ENCODE peak calls at places on chromosomes 2 and 18, in ten cellular contexts. F, O, B, A, U, X, G, M, I and Z are unnamed samples.

GRCh38 chr2:108288534-108289106 is at the start of gene SULT1C2:
- DNase-seq in F (peak; percentile 76), U (no peak), G (peak; percentile 16), M (no peak), B (peak; percentile 57), I (no peak), A (peak; percentile 83), O (no peak), X (peak; percentile 35), Z (no peak)

GRCh38 chr18:26656944-26657536 is 108.7 kb upstream of the KCTD1 start:
- DNase-seq in I (peak; percentile 75), X (peak; percentile 85), O (no peak), G (no peak), U (peak; percentile 47), A (peak; percentile 6), F (peak; percentile 79), M (no peak), B (peak; percentile 82), Z (peak; percentile 51)

GRCh38 chr18:56709463-56709862 is 58.3 kb downstream of the WDR7 start:
- DNase-seq in I (no peak), B (no peak), G (peak; percentile 69), X (no peak), O (no peak), A (peak; percentile 54), U (peak; percentile 9), F (peak; percentile 61), M (peak; percentile 20), Z (no peak)

GRCh38 chr18:56321470-56321869 is 316.9 kb downstream of the TXNL1 start:
- DNase-seq in B (no peak), A (no peak), F (no peak), M (no peak), I (no peak), U (no peak), G (no peak), O (no peak), X (no peak), Z (no peak)

GRCh38 chr2:45731146-45731545 is 79.7 kb downstream of the PRKCE start:
- DNase-seq in U (no peak), M (no peak), B (no peak), I (no peak), X (no peak), G (no peak), A (no peak), O (no peak), F (no peak), Z (no peak)

GRCh38 chr2:44817673-44818335 is 123.7 kb upstream of the SIX3 start:
- DNase-seq in I (no peak), M (no peak), X (no peak), U (no peak), F (no peak), B (no peak), G (no peak), A (no peak), O (no peak), Z (no peak)

GRCh38 chr2:188937228-188938220 is 36.6 kb upstream of the COL3A1 start:
- DNase-seq in G (no peak), B (no peak), A (no peak), F (no peak), U (no peak), I (no peak), M (no peak), X (no peak), O (no peak), Z (no peak)

GRCh38 chr2:55010915-55011314 is 39.3 kb downstream of the RTN4 start:
- DNase-seq in A (peak; percentile 28), F (no peak), G (no peak), U (no peak), I (no peak), B (no peak), M (no peak), O (no peak), X (no peak), Z (no peak)

GRCh38 chr2:62736899-62737559 is 31.5 kb downstream of the EHBP1 start:
- DNase-seq in U (no peak), G (no peak), M (no peak), A (peak; percentile 51), O (no peak), X (no peak), F (peak; percentile 42), I (no peak), B (no peak), Z (no peak)

GRCh38 chr2:32825291-32825712 is 121.5 kb upstream of the LTBP1 start:
- DNase-seq in A (no peak), G (no peak), O (no peak), X (no peak), I (no peak), U (no peak), B (no peak), F (no peak), M (no peak), Z (no peak)

GRCh38 chr2:193963472-193964119 is 1693.4 kb upstream of the SLC39A10 start:
- DNase-seq in I (no peak), B (peak; percentile 50), A (peak; percentile 36), M (no peak), X (no peak), G (peak; percentile 36), F (peak; percentile 75), O (no peak), U (no peak), Z (no peak)

GRCh38 chr18:50232419-50232818 is 33.9 kb downstream of the CFAP53 start:
- DNase-seq in A (no peak), U (no peak), G (no peak), F (peak; percentile 17), B (no peak), I (no peak), X (no peak), O (no peak), M (no peak), Z (no peak)

GRCh38 chr2:113248997-113249770 is 29.5 kb downstream of the PAX8 start:
- DNase-seq in U (peak; percentile 74), A (peak; percentile 72), X (peak; percentile 88), O (no peak), F (peak; percentile 78), I (peak; percentile 77), B (peak; percentile 85), G (peak; percentile 51), M (peak; percentile 82), Z (peak; percentile 60)

GRCh38 chr2:159139216-159139933 is 147.1 kb downstream of the WDSUB1 start:
- DNase-seq in I (no peak), G (no peak), X (no peak), B (no peak), O (no peak), M (no peak), F (no peak), A (no peak), U (no peak), Z (no peak)

GRCh38 chr2:144625216-144626010 is 105.5 kb upstream of the ZEB2 start:
- DNase-seq in A (no peak), F (no peak), G (no peak), M (no peak), O (no peak), I (no peak), B (no peak), X (no peak), U (no peak), Z (no peak)

GRCh38 chr2:96156011-96156820 is 11.0 kb upstream of the DUSP2 start:
- DNase-seq in X (no peak), U (no peak), O (no peak), F (no peak), M (no peak), A (no peak), G (no peak), I (peak; percentile 33), B (no peak), Z (no peak)

GRCh38 chr2:127101756-127102463 is 5.0 kb downstream of the BIN1 start:
- DNase-seq in I (no peak), B (no peak), X (no peak), O (no peak), G (no peak), F (no peak), A (no peak), U (no peak), M (no peak), Z (no peak)

DNA sequence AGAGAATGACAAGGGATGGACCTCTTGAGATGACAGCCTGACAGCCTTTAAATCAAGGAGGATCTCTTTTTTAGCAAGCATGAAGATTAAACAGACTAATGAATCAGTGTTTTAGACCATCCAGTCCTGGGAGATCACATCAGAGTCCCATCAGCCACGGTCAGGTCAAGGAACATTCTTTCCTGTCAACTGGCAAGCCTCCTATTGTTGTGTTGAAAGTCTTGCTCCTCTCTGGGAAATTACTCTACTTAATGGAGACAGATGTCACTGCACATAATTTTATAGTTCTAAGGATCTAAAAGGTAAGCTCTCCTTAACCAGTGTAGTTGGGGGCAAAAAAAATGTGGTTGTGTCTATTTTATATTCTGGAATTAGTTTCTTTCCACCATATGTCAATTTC is 469.0 kb downstream of the TMEM182 start:
- DNase-seq in G (no peak), F (no peak), U (no peak), M (no peak), A (no peak), X (no peak), B (no peak), I (no peak), O (no peak), Z (no peak)
- TF ChIP-seq POLR2AphosphoS5 in G (no peak), F (no peak), U (no peak), M (no peak), A (no peak), X (no peak), B (no peak), I (no peak), O (no peak), Z (no peak)

GRCh38 chr2:1168856-1169255 is 218.2 kb downstream of the SNTG2 start:
- DNase-seq in U (no peak), B (no peak), G (no peak), I (no peak), M (no peak), O (no peak), F (no peak), A (no peak), X (no peak), Z (no peak)
- TF ChIP-seq POLR2AphosphoS5 in U (no peak), B (no peak), G (no peak), I (no peak), M (no peak), O (no peak), F (no peak), A (no peak), X (no peak), Z (no peak)

DNA sequence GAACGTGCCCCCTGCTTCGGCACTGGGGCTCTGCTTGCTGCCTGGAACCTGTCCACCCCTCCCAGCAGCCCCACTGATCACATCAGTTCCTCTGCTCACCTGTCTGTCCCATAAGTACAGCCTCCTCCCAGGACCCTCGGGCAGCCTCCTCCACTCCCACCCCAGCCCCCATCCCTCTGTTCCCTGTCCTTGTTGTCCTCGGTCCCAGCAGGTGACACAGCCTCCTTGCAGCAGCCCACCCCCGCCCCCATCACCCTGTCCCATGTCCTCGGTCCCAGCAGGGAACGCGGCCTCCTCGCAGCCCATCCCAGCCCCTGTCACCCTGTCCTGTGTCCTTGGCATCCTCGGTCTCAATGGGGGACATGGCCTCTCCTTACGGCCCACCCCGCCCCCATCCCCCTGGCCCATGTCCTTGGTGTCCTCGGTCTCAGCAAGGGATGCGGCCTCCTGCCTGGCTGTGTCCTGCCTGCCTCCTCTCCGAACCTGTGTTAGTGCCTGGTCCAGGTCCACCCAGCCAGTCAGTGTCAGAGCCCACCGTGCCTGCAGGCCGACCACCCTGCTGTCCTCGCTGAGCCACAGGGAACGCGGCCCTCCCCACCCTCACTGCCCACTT is 4.3 kb upstream of the OTOS start:
- DNase-seq in M (no peak), F (no peak), X (no peak), A (no peak), I (no peak), G (no peak), B (no peak), O (no peak), U (no peak), Z (no peak)
- TF ChIP-seq POLR2AphosphoS5 in M (no peak), F (no peak), X (no peak), A (no peak), I (no peak), G (no peak), B (no peak), O (no peak), U (no peak), Z (no peak)

GRCh38 chr2:8365331-8365910 is 316.4 kb upstream of the ID2 start:
- DNase-seq in F (no peak), B (no peak), M (no peak), G (no peak), O (no peak), X (no peak), I (no peak), A (no peak), U (no peak), Z (no peak)
- TF ChIP-seq POLR2AphosphoS5 in F (no peak), B (no peak), M (no peak), G (no peak), O (no peak), X (no peak), I (no peak), A (no peak), U (no peak), Z (no peak)